ENCODE peak calls at places on chromosomes 5 and 9, in ten cellular contexts. One of them, this sample, is unnamed.

GRCh38 chr9:115746496-115746895 is 407.1 kb upstream of the PAPPA start:
- DNase-seq in GM04503: no peak
- DNase-seq in IMR-90: no peak
- DNase-seq in stomach: no peak
- DNase-seq in stimulated activated CD4-positive, alpha-beta T cell treated with anti-CD3 and anti-CD28 coated beads, Interleukin-1b, Interleukin-23, amount 100 ng/mL, for 4 hours: no peak
- DNase-seq in fibroblast of the aortic adventitia: no peak
- DNase-seq in CD8-positive, alpha-beta T cell: no peak
- DNase-seq in GM12865: no peak
- DNase-seq in effector memory CD8-positive, alpha-beta T cell: no peak
- DNase-seq in EL: peak
- DNase-seq in this sample: peak

GRCh38 chr5:170430871-170431437 is 41.8 kb upstream of the KCNMB1 start:
- DNase-seq in GM04503: no peak
- DNase-seq in IMR-90: no peak
- DNase-seq in stomach: no peak
- DNase-seq in stimulated activated CD4-positive, alpha-beta T cell treated with anti-CD3 and anti-CD28 coated beads, Interleukin-1b, Interleukin-23, amount 100 ng/mL, for 4 hours: no peak
- DNase-seq in fibroblast of the aortic adventitia: no peak
- DNase-seq in CD8-positive, alpha-beta T cell: no peak
- DNase-seq in GM12865: no peak
- DNase-seq in effector memory CD8-positive, alpha-beta T cell: no peak
- DNase-seq in EL: peak
- DNase-seq in this sample: no peak

GRCh38 chr5:168455201-168455600 is 31.1 kb upstream of the RARS1 start:
- DNase-seq in GM04503: no peak
- DNase-seq in IMR-90: no peak
- DNase-seq in stomach: no peak
- DNase-seq in stimulated activated CD4-positive, alpha-beta T cell treated with anti-CD3 and anti-CD28 coated beads, Interleukin-1b, Interleukin-23, amount 100 ng/mL, for 4 hours: no peak
- DNase-seq in fibroblast of the aortic adventitia: no peak
- DNase-seq in CD8-positive, alpha-beta T cell: no peak
- DNase-seq in GM12865: no peak
- DNase-seq in effector memory CD8-positive, alpha-beta T cell: no peak
- DNase-seq in EL: no peak
- DNase-seq in this sample: no peak

GRCh38 chr9:71368157-71368556 is 246.7 kb upstream of the TRPM3 start:
- DNase-seq in GM04503: no peak
- DNase-seq in IMR-90: no peak
- DNase-seq in stomach: no peak
- DNase-seq in stimulated activated CD4-positive, alpha-beta T cell treated with anti-CD3 and anti-CD28 coated beads, Interleukin-1b, Interleukin-23, amount 100 ng/mL, for 4 hours: no peak
- DNase-seq in fibroblast of the aortic adventitia: no peak
- DNase-seq in CD8-positive, alpha-beta T cell: no peak
- DNase-seq in GM12865: no peak
- DNase-seq in effector memory CD8-positive, alpha-beta T cell: no peak
- DNase-seq in EL: no peak
- DNase-seq in this sample: no peak

GRCh38 chr5:43432486-43433365 is 20.5 kb upstream of the CCL28 start:
- DNase-seq in GM04503: peak
- DNase-seq in IMR-90: peak
- DNase-seq in stomach: peak
- DNase-seq in stimulated activated CD4-positive, alpha-beta T cell treated with anti-CD3 and anti-CD28 coated beads, Interleukin-1b, Interleukin-23, amount 100 ng/mL, for 4 hours: no peak
- DNase-seq in fibroblast of the aortic adventitia: peak
- DNase-seq in CD8-positive, alpha-beta T cell: no peak
- DNase-seq in GM12865: no peak
- DNase-seq in effector memory CD8-positive, alpha-beta T cell: no peak
- DNase-seq in EL: peak
- DNase-seq in this sample: peak

GRCh38 chr5:133369161-133369783 is 243.1 kb downstream of the FSTL4 start:
- DNase-seq in GM04503: no peak
- DNase-seq in IMR-90: no peak
- DNase-seq in stomach: no peak
- DNase-seq in stimulated activated CD4-positive, alpha-beta T cell treated with anti-CD3 and anti-CD28 coated beads, Interleukin-1b, Interleukin-23, amount 100 ng/mL, for 4 hours: no peak
- DNase-seq in fibroblast of the aortic adventitia: no peak
- DNase-seq in CD8-positive, alpha-beta T cell: no peak
- DNase-seq in GM12865: no peak
- DNase-seq in effector memory CD8-positive, alpha-beta T cell: no peak
- DNase-seq in EL: no peak
- DNase-seq in this sample: no peak

GRCh38 chr9:137454145-137454505 is 5.0 kb downstream of the NSMF start:
- DNase-seq in GM04503: no peak
- DNase-seq in IMR-90: no peak
- DNase-seq in stomach: peak
- DNase-seq in stimulated activated CD4-positive, alpha-beta T cell treated with anti-CD3 and anti-CD28 coated beads, Interleukin-1b, Interleukin-23, amount 100 ng/mL, for 4 hours: peak
- DNase-seq in fibroblast of the aortic adventitia: peak
- DNase-seq in CD8-positive, alpha-beta T cell: no peak
- DNase-seq in GM12865: peak
- DNase-seq in effector memory CD8-positive, alpha-beta T cell: no peak
- DNase-seq in EL: no peak
- DNase-seq in this sample: peak

GRCh38 chr9:96858670-96859069 is 4.4 kb upstream of the ZNF782 start:
- DNase-seq in GM04503: no peak
- DNase-seq in IMR-90: no peak
- DNase-seq in stomach: no peak
- DNase-seq in stimulated activated CD4-positive, alpha-beta T cell treated with anti-CD3 and anti-CD28 coated beads, Interleukin-1b, Interleukin-23, amount 100 ng/mL, for 4 hours: no peak
- DNase-seq in fibroblast of the aortic adventitia: no peak
- DNase-seq in CD8-positive, alpha-beta T cell: no peak
- DNase-seq in GM12865: no peak
- DNase-seq in effector memory CD8-positive, alpha-beta T cell: no peak
- DNase-seq in EL: no peak
- DNase-seq in this sample: no peak

GRCh38 chr9:93022721-93023520 is 35.6 kb upstream of the SUSD3 start:
- DNase-seq in GM04503: no peak
- DNase-seq in IMR-90: no peak
- DNase-seq in stomach: no peak
- DNase-seq in stimulated activated CD4-positive, alpha-beta T cell treated with anti-CD3 and anti-CD28 coated beads, Interleukin-1b, Interleukin-23, amount 100 ng/mL, for 4 hours: no peak
- DNase-seq in fibroblast of the aortic adventitia: no peak
- DNase-seq in CD8-positive, alpha-beta T cell: no peak
- DNase-seq in GM12865: no peak
- DNase-seq in effector memory CD8-positive, alpha-beta T cell: no peak
- DNase-seq in EL: no peak
- DNase-seq in this sample: no peak

GRCh38 chr9:127955294-127956015 is 17.8 kb upstream of the DPM2 start:
- DNase-seq in GM04503: no peak
- DNase-seq in IMR-90: peak
- DNase-seq in stomach: peak
- DNase-seq in stimulated activated CD4-positive, alpha-beta T cell treated with anti-CD3 and anti-CD28 coated beads, Interleukin-1b, Interleukin-23, amount 100 ng/mL, for 4 hours: peak
- DNase-seq in fibroblast of the aortic adventitia: no peak
- DNase-seq in CD8-positive, alpha-beta T cell: peak
- DNase-seq in GM12865: peak
- DNase-seq in effector memory CD8-positive, alpha-beta T cell: peak
- DNase-seq in EL: peak
- DNase-seq in this sample: no peak

GRCh38 chr5:32572778-32573480 is 12.4 kb upstream of the SUB1 start:
- DNase-seq in GM04503: no peak
- DNase-seq in IMR-90: no peak
- DNase-seq in stomach: no peak
- DNase-seq in stimulated activated CD4-positive, alpha-beta T cell treated with anti-CD3 and anti-CD28 coated beads, Interleukin-1b, Interleukin-23, amount 100 ng/mL, for 4 hours: no peak
- DNase-seq in fibroblast of the aortic adventitia: no peak
- DNase-seq in CD8-positive, alpha-beta T cell: no peak
- DNase-seq in GM12865: peak
- DNase-seq in effector memory CD8-positive, alpha-beta T cell: no peak
- DNase-seq in EL: no peak
- DNase-seq in this sample: no peak

GRCh38 chr5:181241393-181241975 is 2.2 kb downstream of the RACK1 start:
- DNase-seq in GM04503: peak
- DNase-seq in IMR-90: peak
- DNase-seq in stomach: no peak
- DNase-seq in stimulated activated CD4-positive, alpha-beta T cell treated with anti-CD3 and anti-CD28 coated beads, Interleukin-1b, Interleukin-23, amount 100 ng/mL, for 4 hours: no peak
- DNase-seq in fibroblast of the aortic adventitia: peak
- DNase-seq in CD8-positive, alpha-beta T cell: no peak
- DNase-seq in GM12865: peak
- DNase-seq in effector memory CD8-positive, alpha-beta T cell: no peak
- DNase-seq in EL: peak
- DNase-seq in this sample: peak

GRCh38 chr9:93826209-93826608 is 128.9 kb downstream of the BARX1 start:
- DNase-seq in GM04503: no peak
- DNase-seq in IMR-90: no peak
- DNase-seq in stomach: no peak
- DNase-seq in stimulated activated CD4-positive, alpha-beta T cell treated with anti-CD3 and anti-CD28 coated beads, Interleukin-1b, Interleukin-23, amount 100 ng/mL, for 4 hours: peak
- DNase-seq in fibroblast of the aortic adventitia: no peak
- DNase-seq in CD8-positive, alpha-beta T cell: no peak
- DNase-seq in GM12865: peak
- DNase-seq in effector memory CD8-positive, alpha-beta T cell: no peak
- DNase-seq in EL: no peak
- DNase-seq in this sample: no peak

GRCh38 chr5:119343766-119344165 is 12.1 kb upstream of the TNFAIP8 start:
- DNase-seq in GM04503: no peak
- DNase-seq in IMR-90: peak
- DNase-seq in stomach: no peak
- DNase-seq in stimulated activated CD4-positive, alpha-beta T cell treated with anti-CD3 and anti-CD28 coated beads, Interleukin-1b, Interleukin-23, amount 100 ng/mL, for 4 hours: no peak
- DNase-seq in fibroblast of the aortic adventitia: no peak
- DNase-seq in CD8-positive, alpha-beta T cell: no peak
- DNase-seq in GM12865: peak
- DNase-seq in effector memory CD8-positive, alpha-beta T cell: no peak
- DNase-seq in EL: peak
- DNase-seq in this sample: no peak

GRCh38 chr9:99013550-99013949 is 69.8 kb downstream of the COL15A1 start:
- DNase-seq in GM04503: no peak
- DNase-seq in IMR-90: no peak
- DNase-seq in stomach: no peak
- DNase-seq in stimulated activated CD4-positive, alpha-beta T cell treated with anti-CD3 and anti-CD28 coated beads, Interleukin-1b, Interleukin-23, amount 100 ng/mL, for 4 hours: no peak
- DNase-seq in fibroblast of the aortic adventitia: no peak
- DNase-seq in CD8-positive, alpha-beta T cell: peak
- DNase-seq in GM12865: no peak
- DNase-seq in effector memory CD8-positive, alpha-beta T cell: peak
- DNase-seq in EL: no peak
- DNase-seq in this sample: no peak

GRCh38 chr5:36904677-36905076 is 28.1 kb downstream of the NIPBL start:
- DNase-seq in GM04503: no peak
- DNase-seq in IMR-90: no peak
- DNase-seq in stomach: no peak
- DNase-seq in stimulated activated CD4-positive, alpha-beta T cell treated with anti-CD3 and anti-CD28 coated beads, Interleukin-1b, Interleukin-23, amount 100 ng/mL, for 4 hours: no peak
- DNase-seq in fibroblast of the aortic adventitia: no peak
- DNase-seq in CD8-positive, alpha-beta T cell: no peak
- DNase-seq in GM12865: no peak
- DNase-seq in effector memory CD8-positive, alpha-beta T cell: no peak
- DNase-seq in EL: no peak
- DNase-seq in this sample: peak